ENCODE peak calls at places on chromosomes 11 and 22, in six cellular contexts. One of them, this sample, is unnamed. For H3K36me3 and H3K27me3, the result is how much of the 10 kb centered on the place peaks cover.

GRCh38 chr11:95121687-95122086 is 32.0 kb downstream of the ENDOD1 start:
- DNase-seq in tibial nerve: no peak
- DNase-seq in bronchial epithelial cell: no peak
- DNase-seq in brain microvascular endothelial cell: no peak
- DNase-seq in astrocyte: no peak
- DNase-seq in left ventricle myocardium inferior: no peak
- DNase-seq in this sample: no peak

GRCh38 chr22:26548303-26548702 is 36.0 kb upstream of the TFIP11 start:
- DNase-seq in left ventricle myocardium inferior: no peak
- DNase-seq in bronchial epithelial cell: no peak
- DNase-seq in astrocyte: no peak
- DNase-seq in tibial nerve: no peak
- DNase-seq in brain microvascular endothelial cell: no peak
- DNase-seq in this sample: no peak

GRCh38 chr11:77046060-77046501 is 11.9 kb downstream of the B3GNT6 start:
- DNase-seq in astrocyte: no peak
- DNase-seq in brain microvascular endothelial cell: no peak
- DNase-seq in bronchial epithelial cell: peak
- DNase-seq in left ventricle myocardium inferior: no peak
- DNase-seq in tibial nerve: no peak
- DNase-seq in this sample: no peak

GRCh38 chr11:2383823-2384722 is 7.0 kb downstream of the CD81 start:
- DNase-seq in left ventricle myocardium inferior: no peak
- DNase-seq in astrocyte: no peak
- DNase-seq in brain microvascular endothelial cell: no peak
- DNase-seq in bronchial epithelial cell: peak
- DNase-seq in tibial nerve: no peak
- DNase-seq in this sample: peak

GRCh38 chr11:109197656-109198055 is 224.3 kb upstream of the C11orf87 start:
- DNase-seq in tibial nerve: no peak
- DNase-seq in astrocyte: peak
- DNase-seq in bronchial epithelial cell: peak
- DNase-seq in left ventricle myocardium inferior: no peak
- DNase-seq in brain microvascular endothelial cell: peak
- DNase-seq in this sample: no peak

GRCh38 chr11:128359515-128359914 is 227.8 kb downstream of the ETS1 start:
- DNase-seq in tibial nerve: no peak
- DNase-seq in astrocyte: peak
- DNase-seq in bronchial epithelial cell: no peak
- DNase-seq in left ventricle myocardium inferior: no peak
- DNase-seq in brain microvascular endothelial cell: no peak
- DNase-seq in this sample: no peak

GRCh38 chr22:35376728-35377472 is 4.0 kb upstream of the HMOX1 start:
- DNase-seq in tibial nerve: peak
- DNase-seq in bronchial epithelial cell: peak
- DNase-seq in astrocyte: peak
- DNase-seq in left ventricle myocardium inferior: peak
- DNase-seq in brain microvascular endothelial cell: peak
- DNase-seq in this sample: peak

GRCh38 chr22:50027639-50028537 is 15.3 kb upstream of the IL17REL start:
- DNase-seq in brain microvascular endothelial cell: no peak
- DNase-seq in astrocyte: no peak
- DNase-seq in left ventricle myocardium inferior: no peak
- DNase-seq in tibial nerve: no peak
- DNase-seq in bronchial epithelial cell: no peak
- DNase-seq in this sample: peak

GRCh38 chr11:85961930-85962363 is 106.8 kb downstream of the CCDC83 start:
- DNase-seq in bronchial epithelial cell: peak
- DNase-seq in tibial nerve: no peak
- DNase-seq in brain microvascular endothelial cell: peak
- DNase-seq in astrocyte: peak
- DNase-seq in left ventricle myocardium inferior: no peak
- DNase-seq in this sample: no peak

GRCh38 chr11:124916370-124916710 is 2.7 kb upstream of the HEPN1 start:
- DNase-seq in astrocyte: no peak
- DNase-seq in tibial nerve: no peak
- DNase-seq in left ventricle myocardium inferior: no peak
- DNase-seq in bronchial epithelial cell: no peak
- DNase-seq in brain microvascular endothelial cell: no peak
- DNase-seq in this sample: no peak

GRCh38 chr22:40001800-40002577 is 7.2 kb downstream of the FAM83F start:
- DNase-seq in brain microvascular endothelial cell: no peak
- DNase-seq in tibial nerve: no peak
- DNase-seq in astrocyte: no peak
- DNase-seq in left ventricle myocardium inferior: no peak
- DNase-seq in bronchial epithelial cell: no peak
- DNase-seq in this sample: no peak

GRCh38 chr22:20904980-20905355 is 12.2 kb upstream of the CRKL start:
- DNase-seq in tibial nerve: no peak
- DNase-seq in astrocyte: no peak
- DNase-seq in brain microvascular endothelial cell: no peak
- DNase-seq in left ventricle myocardium inferior: no peak
- DNase-seq in bronchial epithelial cell: no peak
- DNase-seq in this sample: no peak

GRCh38 chr11:10923886-10924285 is 66.0 kb upstream of the ZBED5 start:
- DNase-seq in tibial nerve: no peak
- DNase-seq in astrocyte: no peak
- DNase-seq in brain microvascular endothelial cell: no peak
- DNase-seq in bronchial epithelial cell: no peak
- DNase-seq in left ventricle myocardium inferior: no peak
- DNase-seq in this sample: no peak

GRCh38 chr11:120061761-120062560 is 76.0 kb downstream of the TRIM29 start:
- DNase-seq in astrocyte: peak
- DNase-seq in tibial nerve: no peak
- DNase-seq in left ventricle myocardium inferior: no peak
- DNase-seq in bronchial epithelial cell: no peak
- DNase-seq in brain microvascular endothelial cell: no peak
- DNase-seq in this sample: no peak

GRCh38 chr11:125360066-125360465 is 136.0 kb downstream of the FEZ1 start:
- DNase-seq in astrocyte: no peak
- DNase-seq in tibial nerve: no peak
- DNase-seq in bronchial epithelial cell: no peak
- DNase-seq in brain microvascular endothelial cell: no peak
- DNase-seq in left ventricle myocardium inferior: no peak
- DNase-seq in this sample: no peak

GRCh38 chr11:122556605-122557004 is 98.9 kb upstream of the UBASH3B start:
- DNase-seq in brain microvascular endothelial cell: no peak
- DNase-seq in bronchial epithelial cell: no peak
- DNase-seq in left ventricle myocardium inferior: no peak
- DNase-seq in astrocyte: no peak
- DNase-seq in tibial nerve: no peak
- DNase-seq in this sample: no peak

GRCh38 chr11:111538407-111539114 is 2.0 kb upstream of the LAYN start:
- DNase-seq in tibial nerve: no peak
- DNase-seq in astrocyte: no peak
- DNase-seq in left ventricle myocardium inferior: no peak
- DNase-seq in brain microvascular endothelial cell: no peak
- DNase-seq in bronchial epithelial cell: peak
- DNase-seq in this sample: no peak

GRCh38 chr11:68179847-68180246 is 33.2 kb downstream of the KMT5B start:
- DNase-seq in left ventricle myocardium inferior: no peak
- DNase-seq in bronchial epithelial cell: no peak
- DNase-seq in astrocyte: no peak
- DNase-seq in brain microvascular endothelial cell: no peak
- DNase-seq in tibial nerve: no peak
- DNase-seq in this sample: no peak

GRCh38 chr11:68177877-68178276 is 35.2 kb downstream of the KMT5B start:
- DNase-seq in brain microvascular endothelial cell: no peak
- DNase-seq in left ventricle myocardium inferior: no peak
- DNase-seq in bronchial epithelial cell: no peak
- DNase-seq in astrocyte: no peak
- DNase-seq in tibial nerve: no peak
- DNase-seq in this sample: no peak

GRCh38 chr11:68186061-68186460 is 27.0 kb downstream of the KMT5B start:
- DNase-seq in bronchial epithelial cell: no peak
- DNase-seq in tibial nerve: no peak
- DNase-seq in astrocyte: no peak
- DNase-seq in left ventricle myocardium inferior: no peak
- DNase-seq in brain microvascular endothelial cell: no peak
- DNase-seq in this sample: no peak

DNA sequence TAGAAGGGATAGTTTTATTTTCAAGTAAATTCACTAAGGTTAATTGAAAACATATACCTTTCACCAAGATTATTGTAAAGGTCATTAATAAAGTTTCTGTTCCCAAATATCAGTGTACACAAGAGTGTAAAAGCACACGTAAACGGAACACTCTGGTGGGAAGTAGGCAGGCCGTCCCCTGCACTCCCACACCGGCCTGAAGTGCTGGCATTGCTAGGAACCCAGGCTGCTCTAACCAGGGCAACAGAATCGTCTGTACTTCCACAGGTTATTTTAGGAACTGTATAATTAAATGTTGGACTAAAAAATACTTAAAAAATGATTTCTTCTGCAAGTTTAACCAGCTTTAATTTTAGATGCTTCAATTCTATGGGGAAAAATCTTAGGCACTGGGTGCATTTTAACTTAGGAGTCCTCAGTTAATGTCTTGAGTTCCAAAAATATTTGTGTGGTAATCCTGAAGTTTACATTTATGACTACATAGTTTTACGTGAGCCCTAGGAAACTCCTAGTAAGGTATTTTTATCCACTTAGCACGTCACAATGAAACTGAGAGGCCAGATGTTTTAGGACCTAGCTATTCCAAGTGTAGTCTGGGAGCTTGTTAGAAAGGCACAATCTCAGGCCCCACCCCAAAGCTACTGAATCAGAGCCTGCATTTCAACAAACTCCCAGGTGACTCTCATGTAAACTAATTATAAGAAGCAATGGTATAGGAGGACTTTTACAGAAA is 31.2 kb downstream of the KMT5B start:
- DNase-seq in brain microvascular endothelial cell: no peak
- DNase-seq in astrocyte: peak
- DNase-seq in bronchial epithelial cell: no peak
- DNase-seq in tibial nerve: no peak
- DNase-seq in left ventricle myocardium inferior: no peak
- DNase-seq in this sample: no peak
- H3K36me3 ChIP-seq in brain microvascular endothelial cell: under half
- H3K36me3 ChIP-seq in astrocyte: under half
- H3K36me3 ChIP-seq in bronchial epithelial cell: under half
- H3K36me3 ChIP-seq in tibial nerve: under half
- H3K36me3 ChIP-seq in left ventricle myocardium inferior: half or more
- H3K36me3 ChIP-seq in this sample: under half

DNA sequence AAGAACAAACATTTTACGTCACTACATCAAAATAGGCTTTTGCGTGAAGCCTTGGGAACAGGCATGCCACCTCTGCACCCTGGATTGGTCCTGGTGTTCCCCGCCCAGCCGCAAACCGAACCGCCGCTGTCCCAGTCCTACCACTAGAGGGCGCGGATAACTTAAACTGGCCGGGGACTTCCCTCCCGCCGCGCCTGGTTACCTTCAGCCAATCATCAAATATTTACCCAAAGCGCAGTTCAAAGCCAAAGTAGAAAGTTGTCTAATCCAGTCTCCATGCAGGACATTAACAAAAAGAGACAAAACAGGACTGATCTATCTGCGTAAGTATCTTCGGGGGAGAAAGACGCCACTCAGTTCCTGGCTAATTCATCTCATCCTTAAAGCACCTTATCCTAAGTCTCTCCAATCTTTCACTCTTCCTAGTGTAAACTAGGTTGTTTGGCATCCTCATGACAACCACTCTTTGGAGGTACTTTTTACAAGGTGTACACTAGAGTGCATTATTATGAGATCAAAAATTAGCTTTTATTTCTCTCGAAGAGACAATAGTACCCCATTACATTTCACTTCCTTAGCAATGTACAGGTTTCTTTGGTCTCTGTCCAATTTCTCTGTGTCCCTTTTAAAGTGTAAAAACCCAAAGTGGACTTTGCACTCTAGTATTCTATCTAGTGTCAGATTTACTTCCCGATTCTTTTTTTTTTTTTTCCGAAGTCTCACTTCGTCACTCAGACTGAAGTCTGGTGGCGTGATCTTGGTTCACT is 3.9 kb upstream of the CRY2 start:
- DNase-seq in brain microvascular endothelial cell: peak
- DNase-seq in bronchial epithelial cell: peak
- DNase-seq in tibial nerve: peak
- DNase-seq in astrocyte: peak
- DNase-seq in left ventricle myocardium inferior: peak
- DNase-seq in this sample: peak
- H3K4me3 ChIP-seq in brain microvascular endothelial cell: no peak
- H3K4me3 ChIP-seq in bronchial epithelial cell: no peak
- H3K4me3 ChIP-seq in tibial nerve: no peak
- H3K4me3 ChIP-seq in astrocyte: no peak
- H3K4me3 ChIP-seq in left ventricle myocardium inferior: peak
- H3K4me3 ChIP-seq in this sample: peak

DNA sequence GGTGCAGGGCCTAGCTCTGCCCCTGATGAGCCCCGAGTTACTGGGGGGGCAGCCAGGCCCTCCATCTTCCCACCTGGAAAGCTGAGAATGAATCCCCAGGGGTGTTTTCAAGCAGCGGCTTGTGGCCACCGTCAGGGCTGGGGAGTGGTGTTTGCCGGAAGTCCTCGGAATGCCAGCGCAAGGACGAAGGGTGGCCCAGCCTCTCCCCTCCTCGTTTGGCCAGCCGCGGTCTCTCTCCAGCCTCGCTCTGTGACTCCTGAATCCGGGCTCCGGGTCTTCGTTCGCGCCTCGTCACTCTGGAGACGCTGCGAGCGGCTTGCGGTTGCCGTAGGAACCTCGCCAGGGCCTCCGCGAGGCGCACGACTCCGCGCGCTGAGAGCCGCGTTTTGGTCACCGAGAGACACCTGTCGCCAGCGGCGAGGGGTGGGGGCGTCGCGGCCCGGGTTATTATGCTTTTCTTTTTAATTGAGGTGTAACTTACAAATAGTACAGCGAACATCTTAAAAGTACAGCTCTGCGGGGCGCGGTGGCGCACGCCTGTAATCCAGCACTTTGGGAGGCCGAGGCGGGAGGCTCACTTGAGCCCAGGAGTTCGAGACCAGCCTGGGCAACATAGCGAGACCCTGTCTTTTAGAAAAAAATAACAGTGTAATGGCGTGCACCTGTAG is 6.3 kb upstream of the KDELR3 start:
- DNase-seq in tibial nerve: peak
- DNase-seq in bronchial epithelial cell: peak
- DNase-seq in brain microvascular endothelial cell: peak
- DNase-seq in astrocyte: peak
- DNase-seq in left ventricle myocardium inferior: peak
- DNase-seq in this sample: peak
- H3K27me3 ChIP-seq in tibial nerve: under half
- H3K27me3 ChIP-seq in bronchial epithelial cell: under half
- H3K27me3 ChIP-seq in brain microvascular endothelial cell: under half
- H3K27me3 ChIP-seq in astrocyte: under half
- H3K27me3 ChIP-seq in left ventricle myocardium inferior: half or more
- H3K27me3 ChIP-seq in this sample: under half

GRCh38 chr22:38482662-38483308 is 14.9 kb downstream of the KDELR3 start:
- DNase-seq in tibial nerve: no peak
- DNase-seq in brain microvascular endothelial cell: no peak
- DNase-seq in left ventricle myocardium inferior: no peak
- DNase-seq in astrocyte: no peak
- DNase-seq in bronchial epithelial cell: no peak
- DNase-seq in this sample: no peak

GRCh38 chr22:38481162-38481870 is 13.4 kb downstream of the KDELR3 start:
- DNase-seq in bronchial epithelial cell: no peak
- DNase-seq in brain microvascular endothelial cell: no peak
- DNase-seq in left ventricle myocardium inferior: no peak
- DNase-seq in astrocyte: no peak
- DNase-seq in tibial nerve: no peak
- DNase-seq in this sample: no peak

GRCh38 chr22:38484244-38484643 is 16.3 kb downstream of the KDELR3 start:
- DNase-seq in tibial nerve: no peak
- DNase-seq in astrocyte: no peak
- DNase-seq in bronchial epithelial cell: no peak
- DNase-seq in brain microvascular endothelial cell: no peak
- DNase-seq in left ventricle myocardium inferior: no peak
- DNase-seq in this sample: no peak

GRCh38 chr22:38479096-38479840 is 11.4 kb downstream of the KDELR3 start:
- DNase-seq in bronchial epithelial cell: no peak
- DNase-seq in left ventricle myocardium inferior: no peak
- DNase-seq in astrocyte: no peak
- DNase-seq in brain microvascular endothelial cell: no peak
- DNase-seq in tibial nerve: no peak
- DNase-seq in this sample: no peak

GRCh38 chr22:38481871-38482332 is 14.0 kb downstream of the KDELR3 start:
- DNase-seq in bronchial epithelial cell: no peak
- DNase-seq in tibial nerve: no peak
- DNase-seq in astrocyte: no peak
- DNase-seq in brain microvascular endothelial cell: no peak
- DNase-seq in left ventricle myocardium inferior: no peak
- DNase-seq in this sample: no peak
- H3K36me3 ChIP-seq in bronchial epithelial cell: under half
- H3K36me3 ChIP-seq in tibial nerve: under half
- H3K36me3 ChIP-seq in astrocyte: half or more
- H3K36me3 ChIP-seq in brain microvascular endothelial cell: half or more
- H3K36me3 ChIP-seq in left ventricle myocardium inferior: half or more
- H3K36me3 ChIP-seq in this sample: under half

This sample was measured in right lobe of liver.